ENCODE peak calls at places on chromosomes 1 and 21, in four cellular contexts. One of them, this sample, is unnamed.

GRCh38 chr1:97668945-97669344 is 251.9 kb downstream of the DPYD start:
- DNase-seq in H9: no peak
- DNase-seq in sigmoid colon: no peak
- DNase-seq in breast epithelium: no peak
- DNase-seq in this sample: no peak

GRCh38 chr1:157770442-157771043 is 6.4 kb downstream of the FCRL2 start:
- DNase-seq in H9: peak
- DNase-seq in sigmoid colon: no peak
- DNase-seq in breast epithelium: no peak
- DNase-seq in this sample: no peak

GRCh38 chr1:77218477-77219165 is 609 bp downstream of the PIGK start:
- DNase-seq in H9: no peak
- DNase-seq in sigmoid colon: no peak
- DNase-seq in breast epithelium: no peak
- DNase-seq in this sample: no peak

GRCh38 chr1:109687641-109688499 is at the start of gene GSTM1:
- DNase-seq in H9: peak
- DNase-seq in sigmoid colon: peak
- DNase-seq in breast epithelium: no peak
- DNase-seq in this sample: peak

GRCh38 chr1:111907321-111907720 is 82.1 kb downstream of the KCND3 start:
- DNase-seq in H9: no peak
- DNase-seq in sigmoid colon: peak
- DNase-seq in breast epithelium: no peak
- DNase-seq in this sample: no peak

GRCh38 chr1:31755197-31755611 is 8.9 kb downstream of the ADGRB2 start:
- DNase-seq in H9: no peak
- DNase-seq in sigmoid colon: no peak
- DNase-seq in breast epithelium: peak
- DNase-seq in this sample: no peak

GRCh38 chr1:93081716-93082115 is 2.6 kb downstream of the MTF2 start:
- DNase-seq in H9: no peak
- DNase-seq in sigmoid colon: no peak
- DNase-seq in breast epithelium: no peak
- DNase-seq in this sample: no peak

GRCh38 chr1:54973205-54973921 is 7.1 kb upstream of the TMEM61 start:
- DNase-seq in H9: peak
- DNase-seq in sigmoid colon: no peak
- DNase-seq in breast epithelium: no peak
- DNase-seq in this sample: peak

GRCh38 chr1:235648954-235649721 is 446 bp downstream of the GNG4 start:
- DNase-seq in H9: peak
- DNase-seq in sigmoid colon: peak
- DNase-seq in breast epithelium: peak
- DNase-seq in this sample: peak

GRCh38 chr1:64228181-64228957 is 24.9 kb downstream of the UBE2U start:
- DNase-seq in H9: no peak
- DNase-seq in sigmoid colon: no peak
- DNase-seq in breast epithelium: no peak
- DNase-seq in this sample: no peak

GRCh38 chr1:94543003-94543402 is 1.4 kb upstream of the F3 start:
- DNase-seq in H9: no peak
- DNase-seq in sigmoid colon: no peak
- DNase-seq in breast epithelium: no peak
- DNase-seq in this sample: no peak

GRCh38 chr1:172588296-172589291 is 55.6 kb downstream of the SUCO start:
- DNase-seq in H9: no peak
- DNase-seq in sigmoid colon: no peak
- DNase-seq in breast epithelium: no peak
- DNase-seq in this sample: no peak

GRCh38 chr1:226111865-226112395 is 49.4 kb downstream of the H3-3A start:
- DNase-seq in H9: no peak
- DNase-seq in sigmoid colon: no peak
- DNase-seq in breast epithelium: no peak
- DNase-seq in this sample: no peak

GRCh38 chr1:2497891-2498290 is 21.8 kb downstream of the PLCH2 start:
- DNase-seq in H9: no peak
- DNase-seq in sigmoid colon: no peak
- DNase-seq in breast epithelium: no peak
- DNase-seq in this sample: no peak

GRCh38 chr1:168085401-168085872 is 51.3 kb downstream of the GPR161 start:
- DNase-seq in H9: no peak
- DNase-seq in sigmoid colon: peak
- DNase-seq in breast epithelium: no peak
- DNase-seq in this sample: no peak

GRCh38 chr1:212968385-212968863 is 18.1 kb downstream of the VASH2 start:
- DNase-seq in H9: peak
- DNase-seq in sigmoid colon: peak
- DNase-seq in breast epithelium: no peak
- DNase-seq in this sample: no peak

GRCh38 chr21:26835027-26835713 is 10.0 kb downstream of the ADAMTS1 start:
- DNase-seq in H9: no peak
- DNase-seq in sigmoid colon: peak
- DNase-seq in breast epithelium: no peak
- DNase-seq in this sample: no peak

GRCh38 chr1:69711159-69711930 is 143.6 kb downstream of the LRRC7 start:
- DNase-seq in H9: no peak
- DNase-seq in sigmoid colon: no peak
- DNase-seq in breast epithelium: no peak
- DNase-seq in this sample: no peak
- TF ChIP-seq CTCF in H9: no peak
- TF ChIP-seq CTCF in sigmoid colon: no peak
- TF ChIP-seq CTCF in breast epithelium: no peak
- TF ChIP-seq CTCF in this sample: no peak

GRCh38 chr1:240192851-240193250 is 101.2 kb downstream of the FMN2 start:
- DNase-seq in H9: no peak
- DNase-seq in sigmoid colon: no peak
- DNase-seq in breast epithelium: no peak
- DNase-seq in this sample: no peak

GRCh38 chr1:240189386-240189989 is 97.8 kb downstream of the FMN2 start:
- DNase-seq in H9: no peak
- DNase-seq in sigmoid colon: no peak
- DNase-seq in breast epithelium: no peak
- DNase-seq in this sample: peak

GRCh38 chr1:240188139-240188538 is 96.5 kb downstream of the FMN2 start:
- DNase-seq in H9: no peak
- DNase-seq in sigmoid colon: no peak
- DNase-seq in breast epithelium: no peak
- DNase-seq in this sample: no peak

GRCh38 chr1:240193699-240194098 is 102.0 kb downstream of the FMN2 start:
- DNase-seq in H9: no peak
- DNase-seq in sigmoid colon: no peak
- DNase-seq in breast epithelium: no peak
- DNase-seq in this sample: no peak

GRCh38 chr1:240190881-240191385 is 99.2 kb downstream of the FMN2 start:
- DNase-seq in H9: no peak
- DNase-seq in sigmoid colon: peak
- DNase-seq in breast epithelium: no peak
- DNase-seq in this sample: no peak
- TF ChIP-seq CTCF in H9: peak
- TF ChIP-seq CTCF in sigmoid colon: peak
- TF ChIP-seq CTCF in breast epithelium: no peak
- TF ChIP-seq CTCF in this sample: no peak

GRCh38 chr1:184340984-184341383 is 45.8 kb upstream of the C1orf21 start:
- DNase-seq in H9: no peak
- DNase-seq in sigmoid colon: no peak
- DNase-seq in breast epithelium: no peak
- DNase-seq in this sample: no peak
- TF ChIP-seq CTCF in H9: peak
- TF ChIP-seq CTCF in sigmoid colon: no peak
- TF ChIP-seq CTCF in breast epithelium: no peak
- TF ChIP-seq CTCF in this sample: no peak

GRCh38 chr1:195335541-195335940 is 1272.7 kb downstream of the KCNT2 start:
- DNase-seq in H9: no peak
- DNase-seq in sigmoid colon: no peak
- DNase-seq in breast epithelium: no peak
- DNase-seq in this sample: no peak
- TF ChIP-seq CTCF in H9: no peak
- TF ChIP-seq CTCF in sigmoid colon: no peak
- TF ChIP-seq CTCF in breast epithelium: no peak
- TF ChIP-seq CTCF in this sample: no peak

GRCh38 chr21:41928621-41929220 is 25.1 kb downstream of the C2CD2 start:
- DNase-seq in H9: no peak
- DNase-seq in sigmoid colon: peak
- DNase-seq in breast epithelium: no peak
- DNase-seq in this sample: no peak

GRCh38 chr21:41931041-41931451 is 22.8 kb downstream of the C2CD2 start:
- DNase-seq in H9: no peak
- DNase-seq in sigmoid colon: peak
- DNase-seq in breast epithelium: no peak
- DNase-seq in this sample: no peak

GRCh38 chr21:41932576-41933258 is 21.1 kb downstream of the C2CD2 start:
- DNase-seq in H9: no peak
- DNase-seq in sigmoid colon: peak
- DNase-seq in breast epithelium: no peak
- DNase-seq in this sample: no peak

GRCh38 chr21:41929248-41929647 is 24.6 kb downstream of the C2CD2 start:
- DNase-seq in H9: no peak
- DNase-seq in sigmoid colon: peak
- DNase-seq in breast epithelium: no peak
- DNase-seq in this sample: no peak

GRCh38 chr21:41933259-41934079 is 20.3 kb downstream of the C2CD2 start:
- DNase-seq in H9: no peak
- DNase-seq in sigmoid colon: peak
- DNase-seq in breast epithelium: no peak
- DNase-seq in this sample: no peak
- TF ChIP-seq CTCF in H9: no peak
- TF ChIP-seq CTCF in sigmoid colon: no peak
- TF ChIP-seq CTCF in breast epithelium: peak
- TF ChIP-seq CTCF in this sample: no peak

GRCh38 chr1:238404506-238404905 is 513.8 kb upstream of the ZP4 start:
- DNase-seq in H9: no peak
- DNase-seq in sigmoid colon: no peak
- DNase-seq in breast epithelium: no peak
- DNase-seq in this sample: no peak

GRCh38 chr1:238401138-238401537 is 510.4 kb upstream of the ZP4 start:
- DNase-seq in H9: no peak
- DNase-seq in sigmoid colon: no peak
- DNase-seq in breast epithelium: no peak
- DNase-seq in this sample: no peak

GRCh38 chr1:238404921-238405320 is 514.2 kb upstream of the ZP4 start:
- DNase-seq in H9: no peak
- DNase-seq in sigmoid colon: no peak
- DNase-seq in breast epithelium: no peak
- DNase-seq in this sample: no peak

GRCh38 chr1:238396140-238396539 is 505.4 kb upstream of the ZP4 start:
- DNase-seq in H9: no peak
- DNase-seq in sigmoid colon: no peak
- DNase-seq in breast epithelium: no peak
- DNase-seq in this sample: no peak

GRCh38 chr1:238399558-238399957 is 508.8 kb upstream of the ZP4 start:
- DNase-seq in H9: no peak
- DNase-seq in sigmoid colon: no peak
- DNase-seq in breast epithelium: no peak
- DNase-seq in this sample: no peak
- TF ChIP-seq CTCF in H9: peak
- TF ChIP-seq CTCF in sigmoid colon: no peak
- TF ChIP-seq CTCF in breast epithelium: no peak
- TF ChIP-seq CTCF in this sample: no peak

DNA sequence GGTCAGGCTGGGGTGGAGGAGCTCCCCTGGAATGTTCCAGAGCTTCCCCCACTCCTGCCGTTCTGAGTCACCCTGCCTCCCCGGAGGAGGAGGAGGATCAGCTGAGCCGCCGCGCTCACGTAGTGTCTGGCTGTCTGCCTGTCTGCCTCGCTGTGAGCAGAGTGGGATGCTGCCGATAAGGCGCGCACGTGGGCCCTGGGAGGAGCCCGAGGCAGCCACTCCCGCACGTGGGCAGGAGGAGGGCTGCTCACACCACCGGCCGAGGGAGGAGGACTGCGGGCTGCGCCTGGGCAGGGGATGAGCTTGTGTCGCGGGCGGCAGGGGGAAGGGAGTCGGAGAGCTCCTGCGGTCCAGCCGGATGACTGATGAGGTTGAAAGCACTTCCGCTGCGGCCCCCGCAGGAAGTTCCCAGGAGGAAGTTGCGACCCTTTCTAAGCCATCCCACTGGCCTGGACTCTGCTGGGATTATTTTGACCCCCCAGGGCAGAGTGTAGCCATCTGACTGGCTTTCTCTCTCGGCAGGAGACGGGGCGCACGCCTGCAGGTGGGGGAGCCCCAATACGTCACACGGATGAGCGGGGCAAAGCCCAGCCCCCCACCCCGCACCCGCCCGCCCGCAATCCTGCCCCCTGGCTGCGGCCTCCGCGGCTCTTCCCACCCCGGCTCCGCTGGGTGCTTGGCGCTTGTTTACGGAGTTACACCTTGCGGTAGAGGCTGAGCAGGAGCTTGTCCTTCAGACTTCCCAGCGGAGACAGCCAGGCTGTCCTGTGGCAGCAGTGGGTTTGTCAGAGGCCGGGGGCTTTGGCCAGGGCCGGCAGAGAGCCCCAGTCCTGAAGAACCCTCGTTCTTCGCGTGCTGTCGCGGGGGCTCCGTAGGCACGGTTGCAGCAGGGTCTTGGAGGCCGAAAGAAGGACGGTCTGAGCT is 9.8 kb downstream of the PDXK start:
- DNase-seq in H9: peak
- DNase-seq in sigmoid colon: peak
- DNase-seq in breast epithelium: peak
- DNase-seq in this sample: peak
- TF ChIP-seq CTCF in H9: peak
- TF ChIP-seq CTCF in sigmoid colon: peak
- TF ChIP-seq CTCF in breast epithelium: no peak
- TF ChIP-seq CTCF in this sample: peak

GRCh38 chr1:36472656-36473055 is 8.5 kb upstream of the MRPS15 start:
- DNase-seq in H9: no peak
- DNase-seq in sigmoid colon: no peak
- DNase-seq in breast epithelium: no peak
- DNase-seq in this sample: no peak
- TF ChIP-seq CTCF in H9: no peak
- TF ChIP-seq CTCF in sigmoid colon: no peak
- TF ChIP-seq CTCF in breast epithelium: no peak
- TF ChIP-seq CTCF in this sample: no peak

DNA sequence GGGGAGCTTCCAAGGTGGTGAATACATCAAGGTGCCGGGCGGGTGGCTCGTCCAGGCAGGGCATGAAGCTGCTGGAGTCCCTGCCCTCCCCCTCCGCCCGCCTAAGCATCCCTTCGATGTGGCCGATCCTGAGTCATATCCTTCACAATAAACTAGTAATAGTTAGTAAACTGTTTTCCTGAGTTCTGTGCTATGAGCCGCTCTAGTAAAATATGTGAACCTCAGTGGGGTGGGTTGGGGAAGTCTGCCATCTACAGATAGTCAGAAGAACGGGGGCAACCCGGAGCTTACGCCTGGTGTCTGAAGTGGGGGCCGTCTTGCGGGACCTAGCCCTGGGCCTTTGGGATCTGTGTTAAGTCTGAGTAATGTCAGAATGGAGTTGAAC is 21.6 kb downstream of the C2CD2 start:
- DNase-seq in H9: no peak
- DNase-seq in sigmoid colon: peak
- DNase-seq in breast epithelium: no peak
- DNase-seq in this sample: no peak
- TF ChIP-seq CTCF in H9: no peak
- TF ChIP-seq CTCF in sigmoid colon: no peak
- TF ChIP-seq CTCF in breast epithelium: no peak
- TF ChIP-seq CTCF in this sample: no peak

GRCh38 chr1:219220945-219221344 is 47.3 kb downstream of the LYPLAL1 start:
- DNase-seq in H9: no peak
- DNase-seq in sigmoid colon: no peak
- DNase-seq in breast epithelium: no peak
- DNase-seq in this sample: no peak
- TF ChIP-seq CTCF in H9: no peak
- TF ChIP-seq CTCF in sigmoid colon: no peak
- TF ChIP-seq CTCF in breast epithelium: no peak
- TF ChIP-seq CTCF in this sample: no peak